ENCODE peak calls at places on chromosomes 6 and 20, in five cellular contexts. One of them, this sample, is unnamed.

GRCh38 chr20:64171211-64171610 is 7.0 kb downstream of the MYT1 start:
- DNase-seq in K562: no peak
- DNase-seq in HL-60: no peak
- DNase-seq in GM12878: no peak
- DNase-seq in H1: no peak
- DNase-seq in this sample: no peak

GRCh38 chr6:158849899-158850806 is 31.0 kb upstream of the EZR start:
- DNase-seq in K562: peak
- DNase-seq in HL-60: no peak
- DNase-seq in GM12878: no peak
- DNase-seq in H1: no peak
- DNase-seq in this sample: no peak

GRCh38 chr20:47358672-47359532 is 2.4 kb upstream of the ZMYND8 start:
- DNase-seq in K562: peak
- DNase-seq in HL-60: peak
- DNase-seq in GM12878: no peak
- DNase-seq in H1: no peak
- DNase-seq in this sample: peak

GRCh38 chr6:131014080-131014776 is 48.8 kb downstream of the EPB41L2 start:
- DNase-seq in K562: no peak
- DNase-seq in HL-60: no peak
- DNase-seq in GM12878: no peak
- DNase-seq in H1: no peak
- DNase-seq in this sample: no peak

GRCh38 chr6:112511441-112511840 is 164.3 kb downstream of the RFPL4B start:
- DNase-seq in K562: no peak
- DNase-seq in HL-60: no peak
- DNase-seq in GM12878: no peak
- DNase-seq in H1: no peak
- DNase-seq in this sample: no peak

GRCh38 chr20:44092551-44093248 is 94.3 kb downstream of the JPH2 start:
- DNase-seq in K562: no peak
- DNase-seq in HL-60: peak
- DNase-seq in GM12878: no peak
- DNase-seq in H1: no peak
- DNase-seq in this sample: peak

GRCh38 chr6:56677559-56677958 is 34.9 kb upstream of the DST start:
- DNase-seq in K562: no peak
- DNase-seq in HL-60: no peak
- DNase-seq in GM12878: no peak
- DNase-seq in H1: no peak
- DNase-seq in this sample: no peak

GRCh38 chr6:100465701-100466409 is 1.1 kb upstream of the SIM1 start:
- DNase-seq in K562: no peak
- DNase-seq in HL-60: no peak
- DNase-seq in GM12878: no peak
- DNase-seq in H1: no peak
- DNase-seq in this sample: no peak

GRCh38 chr20:60652615-60653014 is 599.4 kb upstream of the CDH4 start:
- DNase-seq in K562: no peak
- DNase-seq in HL-60: no peak
- DNase-seq in GM12878: no peak
- DNase-seq in H1: no peak
- DNase-seq in this sample: no peak

GRCh38 chr20:58555078-58555765 is 40.0 kb upstream of the APCDD1L start:
- DNase-seq in K562: no peak
- DNase-seq in HL-60: no peak
- DNase-seq in GM12878: no peak
- DNase-seq in H1: no peak
- DNase-seq in this sample: no peak

GRCh38 chr6:69881322-69882151 is 15.2 kb downstream of the COL19A1 start:
- DNase-seq in K562: no peak
- DNase-seq in HL-60: peak
- DNase-seq in GM12878: peak
- DNase-seq in H1: no peak
- DNase-seq in this sample: no peak
- TF ChIP-seq GABPA in K562: no peak
- TF ChIP-seq GABPA in HL-60: no peak
- TF ChIP-seq GABPA in GM12878: no peak
- TF ChIP-seq GABPA in H1: no peak
- TF ChIP-seq GABPA in this sample: no peak

DNA sequence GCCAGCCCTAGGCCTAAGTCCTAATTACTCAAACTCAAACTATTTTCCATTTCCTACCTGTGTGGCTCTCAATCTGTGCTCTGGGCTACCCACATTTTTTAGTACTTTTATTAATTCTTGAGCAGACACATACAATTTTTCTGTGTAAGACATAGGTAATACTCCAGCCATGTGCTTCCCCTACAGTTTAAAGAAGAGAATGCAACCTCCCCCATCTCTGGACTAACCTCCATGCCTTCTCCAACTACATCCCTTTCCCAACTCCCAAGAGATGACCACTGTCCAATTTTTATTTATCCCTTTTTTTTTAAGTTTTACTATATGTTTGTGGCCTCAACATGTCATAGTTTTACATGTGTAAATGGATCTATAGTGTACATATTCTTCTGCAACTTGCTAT is 5.8 kb downstream of the HMGN4 start:
- DNase-seq in K562: no peak
- DNase-seq in HL-60: no peak
- DNase-seq in GM12878: no peak
- DNase-seq in H1: no peak
- DNase-seq in this sample: peak
- TF ChIP-seq GABPA in K562: no peak
- TF ChIP-seq GABPA in HL-60: no peak
- TF ChIP-seq GABPA in GM12878: no peak
- TF ChIP-seq GABPA in H1: no peak
- TF ChIP-seq GABPA in this sample: no peak

GRCh38 chr6:54892831-54893230 is 46.3 kb downstream of the FAM83B start:
- DNase-seq in K562: no peak
- DNase-seq in HL-60: no peak
- DNase-seq in GM12878: no peak
- DNase-seq in H1: no peak
- DNase-seq in this sample: no peak
- TF ChIP-seq GABPA in K562: no peak
- TF ChIP-seq GABPA in HL-60: no peak
- TF ChIP-seq GABPA in GM12878: no peak
- TF ChIP-seq GABPA in H1: no peak
- TF ChIP-seq GABPA in this sample: no peak

GRCh38 chr20:25042531-25043498 is 15.1 kb downstream of the ACSS1 start:
- DNase-seq in K562: no peak
- DNase-seq in HL-60: peak
- DNase-seq in GM12878: peak
- DNase-seq in H1: no peak
- DNase-seq in this sample: peak
- TF ChIP-seq GABPA in K562: no peak
- TF ChIP-seq GABPA in HL-60: peak
- TF ChIP-seq GABPA in GM12878: peak
- TF ChIP-seq GABPA in H1: no peak
- TF ChIP-seq GABPA in this sample: no peak

GRCh38 chr6:6918216-6918983 is 189.4 kb upstream of the RREB1 start:
- DNase-seq in K562: peak
- DNase-seq in HL-60: peak
- DNase-seq in GM12878: peak
- DNase-seq in H1: no peak
- DNase-seq in this sample: no peak
- TF ChIP-seq GABPA in K562: no peak
- TF ChIP-seq GABPA in HL-60: no peak
- TF ChIP-seq GABPA in GM12878: peak
- TF ChIP-seq GABPA in H1: no peak
- TF ChIP-seq GABPA in this sample: no peak

DNA sequence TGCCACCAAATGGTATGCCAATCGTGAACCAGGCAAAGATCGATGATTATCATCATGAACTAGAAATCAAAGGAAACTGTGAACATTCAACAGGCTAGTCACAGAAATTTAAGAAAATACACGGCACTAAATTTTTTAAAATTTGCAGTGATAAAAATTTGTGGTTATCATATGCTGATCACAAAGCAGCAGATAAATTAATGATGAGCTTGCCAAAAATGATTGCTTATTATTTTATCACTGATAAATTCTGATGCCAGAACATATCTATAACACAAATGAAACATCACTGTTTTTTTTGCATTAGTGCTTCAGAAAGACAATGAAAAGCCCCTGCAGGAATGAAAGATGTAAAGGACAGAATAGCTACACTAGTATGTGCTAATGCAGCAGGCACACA is 1413.2 kb upstream of the MAP3K7 start:
- DNase-seq in K562: no peak
- DNase-seq in HL-60: no peak
- DNase-seq in GM12878: no peak
- DNase-seq in H1: no peak
- DNase-seq in this sample: no peak
- TF ChIP-seq GABPA in K562: no peak
- TF ChIP-seq GABPA in HL-60: no peak
- TF ChIP-seq GABPA in GM12878: no peak
- TF ChIP-seq GABPA in H1: no peak
- TF ChIP-seq GABPA in this sample: no peak

GRCh38 chr6:11702796-11703130 is 75.8 kb downstream of the ADTRP start:
- DNase-seq in K562: no peak
- DNase-seq in HL-60: no peak
- DNase-seq in GM12878: no peak
- DNase-seq in H1: no peak
- DNase-seq in this sample: no peak
- TF ChIP-seq GABPA in K562: no peak
- TF ChIP-seq GABPA in HL-60: no peak
- TF ChIP-seq GABPA in GM12878: no peak
- TF ChIP-seq GABPA in H1: no peak
- TF ChIP-seq GABPA in this sample: no peak

This sample was measured in SK-N-SH.